ENCODE peak calls at places on chromosomes 7 and 10, in six cellular contexts. I is GM23338, O is HCT116, A is HepG2, P is H1, B is endothelial cell of umbilical vein. G is an unnamed sample.

GRCh38 chr10:62817120-62817762 is 1.1 kb upstream of the EGR2 start:
- DNase-seq in A (no peak), B (peak; percentile 29), I (peak; percentile 35), O (no peak), P (no peak), G (no peak)

GRCh38 chr7:42877852-42878251 is 34.0 kb downstream of the C7orf25 start:
- DNase-seq in P (no peak), A (no peak), O (no peak), B (no peak), I (no peak), G (no peak)

GRCh38 chr7:99579956-99580777 is 17.9 kb upstream of the TMEM225B start:
- DNase-seq in O (no peak), P (no peak), A (peak; percentile 6), B (peak; percentile 50), I (peak; percentile 92), G (no peak)

GRCh38 chr7:47517821-47518480 is 64.0 kb downstream of the TNS3 start:
- DNase-seq in B (no peak), I (no peak), P (no peak), A (no peak), O (no peak), G (no peak)

GRCh38 chr10:100528123-100528884 is 1.4 kb downstream of the NDUFB8 start:
- DNase-seq in O (no peak), P (no peak), B (peak; percentile 59), I (no peak), A (no peak), G (no peak)

GRCh38 chr7:25951414-25952276 is 200.4 kb upstream of the NFE2L3 start:
- DNase-seq in P (no peak), A (no peak), I (peak; percentile 44), B (no peak), O (no peak), G (no peak)

GRCh38 chr10:104243567-104243966 is 11.1 kb upstream of the GSTO1 start:
- DNase-seq in A (peak; percentile 33), I (no peak), O (no peak), B (no peak), P (no peak), G (no peak)

GRCh38 chr7:127588697-127589482 is 679 bp downstream of the ARF5 start:
- DNase-seq in O (peak; percentile 29), P (peak; percentile 31), B (peak; percentile 64), I (peak; percentile 91), A (peak; percentile 50), G (no peak)

GRCh38 chr10:86829472-86829871 is 73.1 kb downstream of the BMPR1A start:
- DNase-seq in A (no peak), B (no peak), P (no peak), I (no peak), O (no peak), G (no peak)

GRCh38 chr10:103960103-103960502 is 6.8 kb upstream of the SLK start:
- DNase-seq in I (no peak), O (no peak), P (no peak), A (no peak), B (no peak), G (no peak)

GRCh38 chr7:27277628-27278027 is 35.0 kb downstream of the EVX1 start:
- DNase-seq in O (peak; percentile 29), B (no peak), A (peak; percentile 35), P (no peak), I (peak; percentile 25), G (no peak)

GRCh38 chr10:131158695-131159094 is 152.8 kb downstream of the TCERG1L start:
- DNase-seq in A (no peak), O (no peak), P (no peak), B (no peak), I (no peak), G (no peak)

GRCh38 chr7:142537760-142538159 is 211.5 kb upstream of the PRSS1 start:
- DNase-seq in I (no peak), B (peak; percentile 26), A (no peak), O (no peak), P (no peak), G (no peak)

GRCh38 chr7:150556521-150557138 is 10.6 kb upstream of the GIMAP4 start:
- DNase-seq in O (no peak), P (no peak), I (no peak), A (no peak), B (peak; percentile 14), G (no peak)

GRCh38 chr7:151383638-151384351 is 26.0 kb downstream of the WDR86 start:
- DNase-seq in P (no peak), B (no peak), I (no peak), O (no peak), A (no peak), G (no peak)

GRCh38 chr7:103075337-103075918 is 488 bp downstream of the ARMC10 start:
- DNase-seq in I (peak; percentile 86), P (peak; percentile 57), B (peak; percentile 63), O (no peak), A (peak; percentile 50), G (no peak)

GRCh38 chr7:1560620-1561031 is 4.6 kb upstream of the TMEM184A start:
- DNase-seq in B (no peak), O (no peak), I (no peak), P (no peak), A (no peak), G (no peak)

GRCh38 chr7:106394526-106394925 is 109.7 kb upstream of the NAMPT start:
- DNase-seq in O (no peak), B (no peak), A (no peak), I (no peak), P (no peak), G (no peak)

GRCh38 chr10:67664936-67665335 is 31.1 kb downstream of the CTNNA3 start:
- DNase-seq in I (no peak), B (no peak), A (no peak), O (no peak), P (no peak), G (peak; percentile 34)

GRCh38 chr7:137754076-137754851 is 92.5 kb downstream of the DGKI start:
- DNase-seq in A (no peak), I (peak; percentile 22), O (no peak), P (no peak), B (no peak), G (no peak)

GRCh38 chr7:18202315-18203045 is 174.8 kb upstream of the PRPS1L1 start:
- DNase-seq in I (no peak), A (no peak), P (no peak), O (no peak), B (no peak), G (no peak)

GRCh38 chr7:139626817-139627216 is 103.3 kb downstream of the CLEC2L start:
- DNase-seq in A (no peak), I (no peak), P (no peak), B (no peak), O (no peak), G (no peak)

GRCh38 chr10:122551450-122551849 is 9.1 kb upstream of the DMBT1 start:
- DNase-seq in B (no peak), O (no peak), A (peak; percentile 36), P (no peak), I (peak; percentile 26), G (no peak)

GRCh38 chr7:91191771-91192170 is 72.5 kb upstream of the FZD1 start:
- DNase-seq in O (no peak), B (no peak), A (no peak), I (peak; percentile 42), P (no peak), G (no peak)

GRCh38 chr7:91198371-91198770 is 65.9 kb upstream of the FZD1 start:
- DNase-seq in O (no peak), P (no peak), A (no peak), B (no peak), I (no peak), G (no peak)

GRCh38 chr7:91196058-91196457 is 68.2 kb upstream of the FZD1 start:
- DNase-seq in B (no peak), A (no peak), P (no peak), I (no peak), O (no peak), G (no peak)

GRCh38 chr7:91194841-91195240 is 69.4 kb upstream of the FZD1 start:
- DNase-seq in O (no peak), B (no peak), P (no peak), A (no peak), I (no peak), G (no peak)

DNA sequence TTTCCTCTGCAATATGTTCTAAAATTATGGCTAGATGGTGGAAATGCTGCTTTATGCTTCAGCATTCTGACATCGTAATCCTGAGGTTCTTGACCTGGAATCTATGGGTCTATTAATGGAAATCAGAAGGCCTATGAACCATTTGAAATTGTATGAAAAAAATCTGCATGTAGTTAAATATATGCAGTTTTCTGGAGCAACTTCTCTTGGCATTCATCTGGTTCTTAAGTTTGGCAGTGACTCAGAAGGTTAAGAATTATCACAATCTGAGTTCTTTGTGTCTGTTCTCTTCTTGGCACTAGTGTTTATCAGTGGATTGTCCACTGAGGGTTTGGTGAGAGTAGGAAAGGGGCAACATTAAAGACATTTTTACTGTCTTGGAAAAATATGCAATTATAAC is 71.1 kb upstream of the FZD1 start:
- DNase-seq in A (no peak), I (no peak), P (no peak), O (no peak), B (peak; percentile 18), G (no peak)
- TF ChIP-seq POLR2AphosphoS5 in A (no peak), I (no peak), P (no peak), O (no peak), B (no peak), G (no peak)

GRCh38 chr10:117546630-117547300 is 4.2 kb downstream of the EMX2 start:
- DNase-seq in P (no peak), I (peak; percentile 25), B (no peak), A (no peak), O (no peak), G (no peak)
- TF ChIP-seq EZH2 in P (peak; percentile 27), I (peak; percentile 93), B (peak; percentile 21), A (no peak), O (no peak), G (no peak)

DNA sequence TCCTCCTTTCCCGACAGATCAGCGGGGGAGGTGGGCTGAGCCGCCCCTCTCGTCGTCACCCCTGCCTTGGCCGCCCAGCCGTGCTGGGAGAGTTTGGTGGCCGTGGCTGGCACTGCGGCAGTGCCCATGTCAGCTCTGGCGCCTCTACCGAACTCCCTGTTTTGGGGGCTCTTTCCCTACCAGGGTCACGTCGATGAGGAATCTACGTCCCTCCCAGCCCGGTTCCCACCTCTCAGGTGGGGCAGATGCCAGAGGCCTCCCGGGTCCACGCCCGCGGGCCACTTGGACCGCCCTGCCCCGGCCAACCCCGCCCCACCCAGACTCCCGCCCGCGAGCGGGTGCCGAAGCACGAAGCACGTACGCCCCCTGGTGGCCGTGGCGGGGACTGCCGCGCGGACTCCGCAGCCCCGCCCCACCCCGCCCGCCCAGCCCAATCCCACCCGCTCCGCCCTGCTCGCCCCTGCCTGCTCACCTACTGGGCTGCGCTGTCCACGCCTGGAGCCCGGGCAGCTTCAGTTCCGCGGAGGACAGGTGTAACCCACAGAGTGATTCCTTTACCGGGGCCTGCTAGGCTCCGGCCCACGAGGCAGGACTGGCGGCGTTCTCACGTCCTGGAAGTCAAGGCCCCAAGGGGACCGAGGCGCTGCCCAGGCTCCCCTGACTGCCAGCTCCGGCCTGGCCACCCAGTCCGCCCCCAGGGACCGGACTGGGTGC is 127.0 kb downstream of the UBE2H start:
- DNase-seq in O (peak; percentile 62), A (peak; percentile 55), B (peak; percentile 73), I (peak; percentile 84), P (no peak), G (no peak)
- TF ChIP-seq POLR2AphosphoS5 in O (peak; percentile 53), A (no peak), B (no peak), I (no peak), P (peak; percentile 16), G (no peak)

DNA sequence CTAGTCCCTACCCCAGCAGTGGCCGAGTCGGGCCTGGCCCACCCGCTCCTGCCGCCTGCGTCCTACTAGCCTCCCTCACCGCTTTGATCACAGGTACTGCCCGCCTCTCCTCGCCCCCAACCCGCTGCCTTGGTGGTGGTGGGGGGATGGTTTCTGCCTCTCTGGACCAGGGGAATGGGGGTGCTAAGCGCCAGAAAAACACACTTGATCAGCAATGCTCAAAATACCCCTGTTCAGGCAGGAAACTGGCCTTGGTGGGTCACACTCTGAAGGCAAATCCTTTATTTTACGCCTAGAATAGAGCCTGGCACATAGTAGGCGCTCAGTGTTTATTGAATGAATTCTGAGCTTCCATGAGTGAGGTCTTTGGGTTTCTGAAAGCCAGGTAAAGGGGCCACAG is 1.0 kb upstream of the CRTAC1 start:
- DNase-seq in B (no peak), I (no peak), P (no peak), O (no peak), A (no peak), G (no peak)
- TF ChIP-seq EZH2 in B (no peak), I (peak; percentile 77), P (peak; percentile 74), O (no peak), A (no peak), G (no peak)